ENCODE peak calls at places on chromosomes 3 and 15, in eight cellular contexts. E is psoas muscle, H is H9, B is cardiac fibroblast, I is AG10803, G is fibroblast of lung, R is choroid plexus epithelial cell, K is testis. J is an unnamed sample.

GRCh38 chr15:63073497-63074172 is 31.1 kb downstream of the TPM1 start:
- DNase-seq in E (no peak), H (no peak), B (peak), I (no peak), G (no peak), R (no peak), K (no peak), J (no peak)

GRCh38 chr3:126180477-126181397 is at the start of gene ALDH1L1:
- DNase-seq in E (peak), H (peak), B (peak), I (peak), G (peak), R (peak), K (peak), J (peak)

GRCh38 chr15:63065262-63066234 is 23.0 kb downstream of the TPM1 start:
- DNase-seq in E (no peak), H (no peak), B (peak), I (no peak), G (no peak), R (no peak), K (no peak), J (no peak)

GRCh38 chr15:49789436-49789835 is 168.6 kb downstream of the DTWD1 start:
- DNase-seq in E (no peak), H (no peak), B (no peak), I (no peak), G (no peak), R (no peak), K (no peak), J (no peak)

GRCh38 chr3:132723551-132723950 is 1.3 kb upstream of the NPHP3 start:
- DNase-seq in E (no peak), H (no peak), B (peak), I (peak), G (no peak), R (no peak), K (no peak), J (no peak)

GRCh38 chr3:133996251-133996661 is 33.5 kb downstream of the SLCO2A1 start:
- DNase-seq in E (no peak), H (peak), B (no peak), I (no peak), G (no peak), R (peak), K (no peak), J (peak)

GRCh38 chr3:7385635-7386034 is 524.7 kb downstream of the GRM7 start:
- DNase-seq in E (no peak), H (no peak), B (peak), I (no peak), G (no peak), R (peak), K (no peak), J (no peak)

GRCh38 chr15:33314115-33314514 is 3.3 kb downstream of the RYR3 start:
- DNase-seq in E (no peak), H (no peak), B (no peak), I (no peak), G (no peak), R (no peak), K (no peak), J (no peak)

GRCh38 chr3:90091557-90091956 is 984.1 kb downstream of the EPHA3 start:
- DNase-seq in E (no peak), H (peak), B (peak), I (peak), G (peak), R (peak), K (peak), J (no peak)

GRCh38 chr15:38853608-38854007 is 289.0 kb upstream of the RASGRP1 start:
- DNase-seq in E (no peak), H (peak), B (peak), I (peak), G (peak), R (peak), K (no peak), J (no peak)
- TF ChIP-seq CTCF in E (no peak), H (peak), B (peak), I (peak), G (peak), R (peak), K (no peak), J (peak)

GRCh38 chr3:159765025-159765859 is 223.4 kb upstream of the IL12A start:
- DNase-seq in E (peak), H (peak), B (peak), I (peak), G (peak), R (peak), K (peak), J (peak)

GRCh38 chr3:159763466-159764210 is 225.0 kb upstream of the IL12A start:
- DNase-seq in E (peak), H (peak), B (peak), I (peak), G (peak), R (peak), K (peak), J (peak)

GRCh38 chr3:159764211-159765024 is 224.2 kb upstream of the IL12A start:
- DNase-seq in E (peak), H (no peak), B (peak), I (peak), G (peak), R (peak), K (peak), J (peak)

GRCh38 chr3:159765860-159766294 is 222.8 kb upstream of the IL12A start:
- DNase-seq in E (no peak), H (no peak), B (no peak), I (no peak), G (no peak), R (no peak), K (no peak), J (no peak)

DNA sequence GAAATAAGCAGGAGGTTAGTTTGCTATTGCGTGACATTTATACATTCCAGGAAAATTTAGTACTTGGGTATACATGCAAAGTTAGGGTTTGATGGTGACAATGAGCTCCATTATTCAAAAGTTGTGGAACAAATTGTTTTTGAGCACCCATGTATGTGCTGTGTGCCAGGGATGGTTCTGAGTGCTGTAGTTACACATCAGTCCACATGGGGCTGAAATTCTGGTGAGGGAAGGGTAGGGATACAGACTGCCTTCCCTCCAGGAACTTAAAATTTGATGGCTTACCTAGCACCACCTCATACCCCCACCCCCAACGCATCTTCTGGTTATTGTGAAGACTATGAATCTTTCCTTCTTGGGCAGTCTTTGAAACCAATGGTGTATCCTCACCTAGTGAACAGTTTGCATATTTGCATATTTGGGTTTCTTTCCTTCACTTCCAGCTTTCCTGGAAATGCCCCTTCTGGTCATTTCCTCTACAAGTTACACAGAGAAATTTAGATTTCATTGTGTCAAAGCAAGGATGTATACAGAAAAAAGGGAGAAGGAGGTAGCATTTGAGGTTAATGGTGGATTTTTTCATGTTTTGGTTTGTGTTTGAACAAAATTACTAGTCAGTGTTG is 222.0 kb upstream of the IL12A start:
- DNase-seq in E (no peak), H (peak), B (peak), I (peak), G (peak), R (peak), K (no peak), J (no peak)
- TF ChIP-seq CTCF in E (peak), H (peak), B (peak), I (peak), G (peak), R (peak), K (no peak), J (peak)

DNA sequence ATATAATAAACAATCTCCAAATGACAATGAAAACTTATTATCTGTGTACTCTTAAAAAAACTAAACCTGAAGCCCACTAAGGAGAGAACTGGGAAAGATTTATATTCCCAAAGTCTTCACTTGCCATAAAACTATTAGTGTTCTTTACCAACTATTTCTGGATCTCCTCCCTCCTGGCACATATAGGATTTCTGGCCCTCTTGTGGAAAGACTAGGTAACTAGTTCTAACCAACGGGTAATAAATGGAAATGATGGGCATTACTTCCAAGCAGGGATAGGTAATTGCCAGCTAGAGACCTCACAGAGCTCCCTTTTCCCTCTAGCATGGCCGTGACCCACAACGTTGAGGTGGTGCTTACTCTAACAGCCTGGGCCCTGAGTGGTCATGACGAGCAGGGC is 110.1 kb downstream of the DNAH12 start:
- DNase-seq in E (no peak), H (no peak), B (peak), I (peak), G (peak), R (peak), K (no peak), J (no peak)
- TF ChIP-seq CTCF in E (peak), H (peak), B (peak), I (peak), G (peak), R (peak), K (no peak), J (no peak)

DNA sequence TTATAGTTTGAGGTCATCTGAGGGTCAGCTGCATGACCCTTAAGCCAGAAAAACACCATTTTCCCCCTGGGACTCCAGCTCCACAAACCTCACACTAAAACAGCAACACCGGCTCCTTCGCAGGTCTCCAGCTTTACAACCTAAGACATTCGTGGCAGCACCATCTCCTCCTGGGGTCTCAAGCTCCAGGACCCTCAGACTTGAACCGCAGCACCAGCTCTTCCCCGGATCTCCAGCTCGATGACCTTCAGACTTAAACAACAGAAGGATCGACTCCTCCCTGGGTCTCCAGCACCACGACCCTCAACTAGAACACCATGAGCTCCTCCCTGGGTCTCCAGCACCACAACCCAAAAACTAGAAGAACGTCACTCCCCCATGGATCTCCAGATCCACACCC is 233.7 kb upstream of the CNTN6 start:
- DNase-seq in E (no peak), H (no peak), B (no peak), I (no peak), G (no peak), R (no peak), K (no peak), J (no peak)
- TF ChIP-seq CTCF in E (no peak), H (no peak), B (no peak), I (no peak), G (no peak), R (no peak), K (no peak), J (no peak)

DNA sequence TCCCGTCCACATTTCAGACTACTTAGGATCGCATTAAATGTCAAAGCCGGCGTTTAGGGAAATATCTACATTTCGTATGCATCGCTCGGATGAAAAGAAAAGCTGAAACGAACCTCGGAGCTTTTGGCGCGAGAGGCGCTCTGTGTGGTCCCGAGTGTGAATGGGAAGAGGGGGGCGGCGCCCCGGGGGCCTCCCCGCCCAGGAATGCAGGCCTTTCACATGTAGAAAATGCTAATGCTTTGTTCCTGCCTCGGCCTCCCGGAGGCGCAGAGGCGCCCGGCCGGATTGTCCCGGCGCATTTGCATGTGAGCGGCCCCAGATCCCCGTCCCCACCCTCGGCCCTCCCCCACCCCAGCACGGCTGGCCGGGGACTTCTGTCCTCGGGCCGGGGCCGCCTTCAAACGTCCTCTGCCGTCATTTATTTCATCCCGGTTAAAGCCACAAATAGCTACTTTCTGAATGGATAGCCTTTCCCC is 37.0 kb upstream of the TRIM71 start:
- DNase-seq in E (peak), H (peak), B (peak), I (peak), G (peak), R (peak), K (peak), J (peak)
- TF ChIP-seq CTCF in E (no peak), H (no peak), B (no peak), I (peak), G (no peak), R (peak), K (no peak), J (no peak)

GRCh38 chr3:182226995-182227394 is 515.3 kb downstream of the SOX2 start:
- DNase-seq in E (no peak), H (no peak), B (no peak), I (no peak), G (no peak), R (no peak), K (no peak), J (no peak)
- TF ChIP-seq CTCF in E (no peak), H (peak), B (no peak), I (no peak), G (no peak), R (no peak), K (no peak), J (no peak)

DNA sequence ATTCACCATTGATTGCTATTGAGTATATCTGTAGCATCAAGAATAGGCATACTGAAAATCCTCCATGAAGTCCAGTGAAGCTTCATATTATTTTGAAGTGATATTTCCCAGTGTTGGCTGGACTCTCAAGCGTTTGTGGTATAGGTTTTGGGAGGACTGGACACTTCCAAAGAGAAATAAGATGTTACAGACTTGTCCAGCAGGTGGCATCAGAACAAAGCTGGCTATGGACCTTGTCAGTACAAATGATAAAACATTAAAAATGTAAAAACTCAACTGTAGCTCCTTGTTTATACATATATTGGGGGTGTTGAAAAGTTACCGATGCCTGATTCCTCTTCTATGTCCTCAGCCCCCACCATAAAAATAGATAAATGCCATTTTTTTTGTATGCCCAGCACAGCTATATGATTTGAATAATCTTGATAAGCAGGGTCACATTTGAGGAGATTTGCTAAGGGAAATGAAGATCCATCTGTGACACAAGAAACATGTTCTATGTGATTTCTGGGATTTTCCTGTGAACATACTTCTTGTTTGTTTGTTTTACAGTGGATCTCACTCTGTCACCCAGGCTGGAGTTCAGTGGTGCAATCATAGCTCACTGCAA is 54.5 kb upstream of the GOLGA6B start:
- DNase-seq in E (no peak), H (no peak), B (peak), I (peak), G (peak), R (peak), K (peak), J (no peak)
- TF ChIP-seq CTCF in E (peak), H (peak), B (peak), I (peak), G (peak), R (peak), K (peak), J (peak)

J was measured in right atrium auricular region.